ENCODE peak calls at places on chromosomes 4 and X, in four cellular contexts. K, N, E and Z are unnamed samples.

GRCh38 chr4:149465941-149466340 is 349.7 kb downstream of the IQCM start:
- DNase-seq in K (no peak), N (peak; percentile 30), E (no peak), Z (no peak)

GRCh38 chr4:173879286-173879908 is 349.4 kb upstream of the HAND2 start:
- DNase-seq in K (no peak), N (no peak), E (no peak), Z (no peak)

GRCh38 chr4:76784237-76784636 is 113.7 kb downstream of the SOWAHB start:
- DNase-seq in K (no peak), N (no peak), E (no peak), Z (no peak)

GRCh38 chr4:53089940-53090729 is 228.0 kb downstream of the RASL11B start:
- DNase-seq in K (no peak), N (no peak), E (no peak), Z (no peak)

GRCh38 chrX:31397119-31397518 is 325.3 kb upstream of the FTHL17 start:
- DNase-seq in K (peak; percentile 77), N (no peak), E (no peak), Z (no peak)

GRCh38 chrX:2188840-2189239 is 311.9 kb downstream of the DHRSX start:
- DNase-seq in K (no peak), N (no peak), E (no peak), Z (no peak)

GRCh38 chrX:74523224-74523623 is 91.2 kb downstream of the RLIM start:
- DNase-seq in K (peak; percentile 18), N (no peak), E (no peak), Z (no peak)

GRCh38 chr4:141131738-141132688 is 1.3 kb downstream of the RNF150 start:
- DNase-seq in K (no peak), N (no peak), E (peak; percentile 53), Z (peak; percentile 70)

GRCh38 chr4:73259552-73260140 is 1.0 kb upstream of the ANKRD17 start:
- DNase-seq in K (peak; percentile 37), N (no peak), E (peak; percentile 50), Z (no peak)

GRCh38 chr4:10311939-10312338 is 145.3 kb downstream of the ZNF518B start:
- DNase-seq in K (no peak), N (no peak), E (no peak), Z (no peak)

GRCh38 chr4:151184523-151185458 is 85.4 kb downstream of the RPS3A start:
- DNase-seq in K (peak; percentile 18), N (peak; percentile 71), E (no peak), Z (no peak)

GRCh38 chrX:17374619-17375360 is at the start of gene NHS:
- DNase-seq in K (peak; percentile 83), N (peak; percentile 37), E (peak; percentile 77), Z (peak; percentile 91)

GRCh38 chr4:113471141-113471860 is 290.2 kb downstream of the CAMK2D start:
- DNase-seq in K (no peak), N (no peak), E (no peak), Z (no peak)

GRCh38 chr4:19735012-19735411 is 516.7 kb upstream of the SLIT2 start:
- DNase-seq in K (no peak), N (peak; percentile 68), E (no peak), Z (no peak)

GRCh38 chrX:18424482-18425198 is 768 bp upstream of the CDKL5 start:
- DNase-seq in K (peak; percentile 50), N (no peak), E (no peak), Z (no peak)

GRCh38 chr4:186726440-186727148 is 2.9 kb upstream of the FAT1 start:
- DNase-seq in K (peak; percentile 83), N (peak; percentile 40), E (peak; percentile 82), Z (peak; percentile 90)

GRCh38 chrX:123884809-123885408 is 25.1 kb downstream of the XIAP start:
- DNase-seq in K (peak; percentile 32), N (peak; percentile 68), E (no peak), Z (no peak)

GRCh38 chr4:108762559-108763225 is at the start of gene ETNPPL:
- DNase-seq in K (peak; percentile 4), N (no peak), E (no peak), Z (peak; percentile 71)